ENCODE peak calls at places on chromosomes 5 and 9, in nine cellular contexts. N is activated T-helper 17 cell treated with anti-CD3 and anti-CD28 coated beads, Interleukin-2, amount 50 U/mL, for 72 hours; K is stimulated activated naive CD8-positive, alpha-beta T cell treated with anti-CD3 and anti-CD28 coated beads, Interleukin-15, amount 100 ng/mL, for 72 hours; F is activated naive CD8-positive, alpha-beta T cell treated with anti-CD3 and anti-CD28 coated beads, Interleukin-2, amount 50 U/mL, for 24 hours; T is activated CD8-positive, alpha-beta T cell treated with anti-CD3 and anti-CD28 coated beads, Interleukin-2, amount 10 ng/mL, durations not matched to agents 7 days and 5 days; A is effector memory CD8-positive, alpha-beta T cell; I is heart right ventricle; X is left cardiac atrium; R is activated CD8-positive, alpha-beta memory T cell treated with anti-CD3 and anti-CD28 coated beads, Interleukin-2, amount 10 ng/mL, durations not matched to agents 7 days and 5 days. U is an unnamed sample.

GRCh38 chr5:151332857-151333256 is 14.5 kb downstream of the SLC36A2 start:
- ATAC-seq in A (no peak), F (no peak), X (no peak), R (no peak), T (no peak), K (no peak), I (no peak), N (no peak), U (no peak)

GRCh38 chr9:101736723-101737122 is 1.7 kb downstream of the GRIN3A start:
- ATAC-seq in K (no peak), I (no peak), N (no peak), A (no peak), R (no peak), X (no peak), T (no peak), F (no peak), U (no peak)

GRCh38 chr9:16254674-16255073 is 615.8 kb downstream of the BNC2 start:
- ATAC-seq in A (no peak), K (no peak), N (no peak), R (no peak), X (no peak), I (no peak), T (no peak), F (no peak), U (no peak)

GRCh38 chr5:170389250-170389902 is at the start of gene KCNMB1:
- ATAC-seq in A (no peak), X (peak; percentile 85), N (no peak), K (no peak), I (peak; percentile 65), F (no peak), R (no peak), T (no peak), U (no peak)

GRCh38 chr5:62593331-62593730 is 14.7 kb downstream of the LRRC70 start:
- ATAC-seq in F (no peak), I (no peak), K (no peak), N (no peak), X (no peak), A (no peak), T (no peak), R (no peak), U (no peak)

GRCh38 chr9:88824711-88825110 is 166.6 kb upstream of the S1PR3 start:
- ATAC-seq in N (no peak), I (no peak), A (no peak), K (no peak), X (no peak), R (no peak), T (no peak), F (no peak), U (no peak)

GRCh38 chr5:139952464-139953070 is 90.5 kb downstream of the NRG2 start:
- ATAC-seq in N (no peak), X (no peak), R (no peak), T (no peak), I (no peak), A (no peak), K (no peak), F (no peak), U (no peak)

GRCh38 chr9:90188656-90189055 is 454.0 kb downstream of the DIRAS2 start:
- ATAC-seq in X (no peak), N (no peak), F (no peak), T (no peak), A (no peak), K (no peak), R (no peak), I (no peak), U (no peak)

GRCh38 chr5:96439477-96440184 is 6.6 kb upstream of the PCSK1 start:
- ATAC-seq in A (no peak), X (no peak), R (no peak), N (peak; percentile 26), T (no peak), I (no peak), K (peak; percentile 60), F (no peak), U (no peak)

GRCh38 chr9:91180930-91181268 is 180.8 kb downstream of the AUH start:
- ATAC-seq in T (no peak), K (no peak), R (no peak), N (no peak), A (no peak), X (no peak), F (no peak), I (no peak), U (no peak)

GRCh38 chr5:39073759-39074008 is 515 bp downstream of the RICTOR start:
- ATAC-seq in K (peak; percentile 59), F (peak; percentile 21), X (no peak), T (peak; percentile 48), N (peak; percentile 20), R (peak; percentile 45), I (peak; percentile 68), A (peak; percentile 20), U (no peak)

GRCh38 chr5:157350939-157351338 is 85.0 kb downstream of the CYFIP2 start:
- ATAC-seq in A (peak; percentile 62), F (peak; percentile 90), I (no peak), T (no peak), X (no peak), R (peak; percentile 70), N (peak; percentile 85), K (peak; percentile 95), U (no peak)

GRCh38 chr9:6024035-6024554 is 8.7 kb upstream of the RANBP6 start:
- ATAC-seq in K (peak; percentile 85), A (peak; percentile 78), F (peak; percentile 76), I (no peak), X (no peak), N (peak; percentile 52), T (peak; percentile 82), R (peak; percentile 73), U (peak; percentile 52)

GRCh38 chr9:105979359-105979758 is 285.0 kb downstream of the TMEM38B start:
- ATAC-seq in T (no peak), A (no peak), F (no peak), N (no peak), I (no peak), K (no peak), X (no peak), R (no peak), U (no peak)

GRCh38 chr9:78280982-78281668 is 15.8 kb upstream of the PSAT1 start:
- ATAC-seq in K (no peak), X (peak; percentile 93), A (no peak), T (no peak), F (no peak), R (no peak), I (peak; percentile 85), N (no peak), U (no peak)

GRCh38 chr5:103617090-103617489 is 54.5 kb upstream of the NUDT12 start:
- ATAC-seq in X (no peak), I (no peak), A (no peak), N (no peak), K (no peak), F (no peak), T (no peak), R (no peak), U (no peak)

GRCh38 chr5:125476888-125477585 is 730.6 kb upstream of the ZNF608 start:
- ATAC-seq in I (no peak), N (no peak), F (no peak), T (no peak), K (no peak), A (no peak), X (no peak), R (no peak), U (no peak)

GRCh38 chr9:136499935-136500910 is 17.4 kb upstream of the SEC16A start:
- ATAC-seq in A (no peak), F (peak; percentile 3), N (no peak), K (no peak), T (no peak), I (no peak), R (no peak), X (no peak), U (no peak)

GRCh38 chr9:130453487-130453886 is 8.7 kb downstream of the ASS1 start:
- ATAC-seq in N (no peak), R (no peak), F (no peak), K (no peak), X (peak; percentile 47), I (peak; percentile 6), T (no peak), A (no peak), U (peak; percentile 7)

GRCh38 chr5:17020586-17021362 is 84.7 kb upstream of the MYO10 start:
- ATAC-seq in A (no peak), K (no peak), N (no peak), R (no peak), T (no peak), I (peak; percentile 46), F (no peak), X (no peak), U (no peak)

GRCh38 chr5:131763968-131764367 is 32.8 kb downstream of the FNIP1 start:
- ATAC-seq in N (no peak), I (no peak), X (no peak), F (no peak), R (no peak), A (no peak), K (no peak), T (no peak), U (no peak)

GRCh38 chr5:177396086-177396485 is 4.4 kb downstream of the PFN3 start:
- ATAC-seq in R (no peak), A (no peak), F (no peak), N (no peak), I (no peak), T (no peak), X (no peak), K (no peak), U (no peak)

GRCh38 chr5:114999176-114999575 is 170.5 kb downstream of the TRIM36 start:
- ATAC-seq in R (no peak), X (no peak), F (no peak), K (peak; percentile 28), T (no peak), A (no peak), I (no peak), N (no peak), U (no peak)

GRCh38 chr5:151703780-151704179 is 17.1 kb upstream of the SPARC start:
- ATAC-seq in K (no peak), N (no peak), F (no peak), R (no peak), I (no peak), X (no peak), T (no peak), A (no peak), U (no peak)

GRCh38 chr5:17666726-17667235 is 32.5 kb downstream of the TAF11L14 start:
- ATAC-seq in N (no peak), A (no peak), K (no peak), F (no peak), T (no peak), R (no peak), I (no peak), X (no peak), U (no peak)

GRCh38 chr5:167950126-167950721 is 341.2 kb upstream of the WWC1 start:
- ATAC-seq in F (no peak), R (no peak), X (peak; percentile 20), A (no peak), I (peak; percentile 15), N (no peak), T (no peak), K (no peak), U (no peak)

GRCh38 chr9:12972608-12973589 is 198.1 kb downstream of the LURAP1L start:
- ATAC-seq in T (no peak), X (peak; percentile 65), K (no peak), A (no peak), N (no peak), R (no peak), F (no peak), I (peak; percentile 85), U (no peak)

GRCh38 chr5:139915834-139916233 is 120.2 kb downstream of the PSD2 start:
- ATAC-seq in N (no peak), X (no peak), F (no peak), A (no peak), T (no peak), I (no peak), K (no peak), R (no peak), U (no peak)

GRCh38 chr5:157072508-157072907 is 13.6 kb upstream of the HAVCR1 start:
- ATAC-seq in T (peak; percentile 55), R (peak; percentile 58), F (peak; percentile 85), X (no peak), I (no peak), K (peak; percentile 71), N (peak; percentile 47), A (peak; percentile 10), U (no peak)

GRCh38 chr5:154447074-154447725 is 1.4 kb downstream of the SAP30L start:
- ATAC-seq in T (no peak), N (no peak), I (no peak), X (no peak), A (no peak), R (no peak), F (no peak), K (no peak), U (no peak)

GRCh38 chr9:95080961-95081658 is 236.4 kb downstream of the FANCC start:
- ATAC-seq in F (no peak), A (no peak), T (no peak), X (peak; percentile 1), R (no peak), I (no peak), N (no peak), K (no peak), U (peak; percentile 26)

U was measured in esophagus mucosa.